ENCODE peak calls at places on chromosomes 6 and 20, in six cellular contexts. One of them, this sample, is unnamed.

GRCh38 chr6:135667694-135668455 is 170.3 kb upstream of the AHI1 start:
- DNase-seq in lower lobe of right lung: no peak
- DNase-seq in adrenal gland: no peak
- DNase-seq in SK-N-DZ: no peak
- DNase-seq in fibroblast of mammary gland: peak
- DNase-seq in T-helper 1 cell: no peak
- DNase-seq in this sample: peak

GRCh38 chr6:13760948-13761347 is 49.3 kb upstream of the RANBP9 start:
- DNase-seq in T-helper 1 cell: no peak
- DNase-seq in fibroblast of mammary gland: peak
- DNase-seq in SK-N-DZ: no peak
- DNase-seq in adrenal gland: no peak
- DNase-seq in lower lobe of right lung: no peak
- DNase-seq in this sample: peak

GRCh38 chr20:50378170-50379000 is 131.8 kb upstream of the PTPN1 start:
- DNase-seq in SK-N-DZ: no peak
- DNase-seq in adrenal gland: no peak
- DNase-seq in fibroblast of mammary gland: peak
- DNase-seq in lower lobe of right lung: no peak
- DNase-seq in T-helper 1 cell: no peak
- DNase-seq in this sample: peak

GRCh38 chr20:21808863-21809664 is 103.6 kb downstream of the PAX1 start:
- DNase-seq in lower lobe of right lung: peak
- DNase-seq in T-helper 1 cell: no peak
- DNase-seq in fibroblast of mammary gland: peak
- DNase-seq in adrenal gland: peak
- DNase-seq in SK-N-DZ: peak
- DNase-seq in this sample: no peak

GRCh38 chr6:112906737-112907136 is 559.6 kb downstream of the RFPL4B start:
- DNase-seq in SK-N-DZ: no peak
- DNase-seq in lower lobe of right lung: no peak
- DNase-seq in T-helper 1 cell: no peak
- DNase-seq in adrenal gland: no peak
- DNase-seq in fibroblast of mammary gland: peak
- DNase-seq in this sample: peak

GRCh38 chr6:142702501-142703460 is 242.2 kb downstream of the HIVEP2 start:
- DNase-seq in T-helper 1 cell: no peak
- DNase-seq in fibroblast of mammary gland: no peak
- DNase-seq in adrenal gland: peak
- DNase-seq in lower lobe of right lung: peak
- DNase-seq in SK-N-DZ: peak
- DNase-seq in this sample: no peak

GRCh38 chr6:72741083-72741482 is 119.2 kb downstream of the KCNQ5 start:
- DNase-seq in T-helper 1 cell: no peak
- DNase-seq in adrenal gland: no peak
- DNase-seq in lower lobe of right lung: no peak
- DNase-seq in fibroblast of mammary gland: no peak
- DNase-seq in SK-N-DZ: no peak
- DNase-seq in this sample: no peak

GRCh38 chr20:45951474-45951873 is 17.0 kb downstream of the PCIF1 start:
- DNase-seq in fibroblast of mammary gland: no peak
- DNase-seq in lower lobe of right lung: no peak
- DNase-seq in T-helper 1 cell: no peak
- DNase-seq in SK-N-DZ: no peak
- DNase-seq in adrenal gland: no peak
- DNase-seq in this sample: peak

GRCh38 chr6:36977470-36977941 is 8.5 kb downstream of the MTCH1 start:
- DNase-seq in lower lobe of right lung: no peak
- DNase-seq in SK-N-DZ: no peak
- DNase-seq in fibroblast of mammary gland: peak
- DNase-seq in adrenal gland: no peak
- DNase-seq in T-helper 1 cell: no peak
- DNase-seq in this sample: no peak

GRCh38 chr6:31903957-31904356 is 2.1 kb upstream of the ZBTB12 start:
- DNase-seq in adrenal gland: no peak
- DNase-seq in SK-N-DZ: no peak
- DNase-seq in lower lobe of right lung: no peak
- DNase-seq in fibroblast of mammary gland: no peak
- DNase-seq in T-helper 1 cell: no peak
- DNase-seq in this sample: no peak

GRCh38 chr6:100446922-100447899 is 17.5 kb downstream of the SIM1 start:
- DNase-seq in lower lobe of right lung: no peak
- DNase-seq in fibroblast of mammary gland: no peak
- DNase-seq in adrenal gland: no peak
- DNase-seq in T-helper 1 cell: no peak
- DNase-seq in SK-N-DZ: no peak
- DNase-seq in this sample: no peak

GRCh38 chr6:116200619-116201249 is 53.1 kb downstream of the TSPYL4 start:
- DNase-seq in T-helper 1 cell: no peak
- DNase-seq in SK-N-DZ: no peak
- DNase-seq in lower lobe of right lung: no peak
- DNase-seq in fibroblast of mammary gland: peak
- DNase-seq in adrenal gland: no peak
- DNase-seq in this sample: no peak

GRCh38 chr6:36110053-36110452 is 20.3 kb upstream of the MAPK13 start:
- DNase-seq in lower lobe of right lung: no peak
- DNase-seq in SK-N-DZ: no peak
- DNase-seq in fibroblast of mammary gland: peak
- DNase-seq in T-helper 1 cell: no peak
- DNase-seq in adrenal gland: no peak
- DNase-seq in this sample: no peak

GRCh38 chr6:140193269-140193668 is 818.8 kb upstream of the CITED2 start:
- DNase-seq in SK-N-DZ: peak
- DNase-seq in adrenal gland: no peak
- DNase-seq in lower lobe of right lung: no peak
- DNase-seq in T-helper 1 cell: no peak
- DNase-seq in fibroblast of mammary gland: no peak
- DNase-seq in this sample: no peak

GRCh38 chr6:139325686-139326085 is 33.9 kb upstream of the TXLNB start:
- DNase-seq in fibroblast of mammary gland: no peak
- DNase-seq in T-helper 1 cell: no peak
- DNase-seq in SK-N-DZ: no peak
- DNase-seq in adrenal gland: no peak
- DNase-seq in lower lobe of right lung: no peak
- DNase-seq in this sample: no peak

GRCh38 chr6:155270566-155271091 is 6.8 kb downstream of the CLDN20 start:
- DNase-seq in adrenal gland: no peak
- DNase-seq in fibroblast of mammary gland: no peak
- DNase-seq in lower lobe of right lung: no peak
- DNase-seq in SK-N-DZ: no peak
- DNase-seq in T-helper 1 cell: no peak
- DNase-seq in this sample: no peak

GRCh38 chr6:37289931-37290330 is 32.0 kb upstream of the TMEM217 start:
- DNase-seq in adrenal gland: no peak
- DNase-seq in SK-N-DZ: no peak
- DNase-seq in T-helper 1 cell: peak
- DNase-seq in fibroblast of mammary gland: no peak
- DNase-seq in lower lobe of right lung: no peak
- DNase-seq in this sample: no peak

GRCh38 chr6:157855325-157855724 is 32.3 kb downstream of the SNX9 start:
- DNase-seq in SK-N-DZ: no peak
- DNase-seq in fibroblast of mammary gland: no peak
- DNase-seq in adrenal gland: no peak
- DNase-seq in lower lobe of right lung: no peak
- DNase-seq in T-helper 1 cell: no peak
- DNase-seq in this sample: no peak

GRCh38 chr6:7156666-7157278 is 49.0 kb downstream of the RREB1 start:
- DNase-seq in T-helper 1 cell: no peak
- DNase-seq in SK-N-DZ: no peak
- DNase-seq in fibroblast of mammary gland: peak
- DNase-seq in lower lobe of right lung: peak
- DNase-seq in adrenal gland: no peak
- DNase-seq in this sample: peak

GRCh38 chr6:84065718-84066290 is 32.2 kb downstream of the MRAP2 start:
- DNase-seq in T-helper 1 cell: no peak
- DNase-seq in SK-N-DZ: no peak
- DNase-seq in lower lobe of right lung: no peak
- DNase-seq in fibroblast of mammary gland: peak
- DNase-seq in adrenal gland: no peak
- DNase-seq in this sample: peak

GRCh38 chr20:37535443-37536132 is 7.9 kb upstream of the BLCAP start:
- DNase-seq in fibroblast of mammary gland: no peak
- DNase-seq in T-helper 1 cell: no peak
- DNase-seq in adrenal gland: peak
- DNase-seq in SK-N-DZ: peak
- DNase-seq in lower lobe of right lung: no peak
- DNase-seq in this sample: no peak

GRCh38 chr20:34292496-34292895 is 10.7 kb downstream of the AHCY start:
- DNase-seq in T-helper 1 cell: no peak
- DNase-seq in lower lobe of right lung: no peak
- DNase-seq in adrenal gland: no peak
- DNase-seq in fibroblast of mammary gland: no peak
- DNase-seq in SK-N-DZ: no peak
- DNase-seq in this sample: no peak

GRCh38 chr20:43040427-43040826 is 149.3 kb downstream of the PTPRT start:
- DNase-seq in lower lobe of right lung: no peak
- DNase-seq in SK-N-DZ: no peak
- DNase-seq in adrenal gland: peak
- DNase-seq in T-helper 1 cell: no peak
- DNase-seq in fibroblast of mammary gland: no peak
- DNase-seq in this sample: no peak

GRCh38 chr6:1749041-1749440 is 139.3 kb downstream of the FOXC1 start:
- DNase-seq in lower lobe of right lung: no peak
- DNase-seq in T-helper 1 cell: no peak
- DNase-seq in adrenal gland: no peak
- DNase-seq in SK-N-DZ: no peak
- DNase-seq in fibroblast of mammary gland: no peak
- DNase-seq in this sample: no peak

GRCh38 chr20:45029884-45030283 is 63.6 kb downstream of the STK4 start:
- DNase-seq in SK-N-DZ: no peak
- DNase-seq in T-helper 1 cell: no peak
- DNase-seq in fibroblast of mammary gland: no peak
- DNase-seq in adrenal gland: no peak
- DNase-seq in lower lobe of right lung: no peak
- DNase-seq in this sample: no peak

GRCh38 chr6:43869792-43870659 is 100.0 kb downstream of the VEGFA start:
- DNase-seq in lower lobe of right lung: peak
- DNase-seq in SK-N-DZ: no peak
- DNase-seq in T-helper 1 cell: no peak
- DNase-seq in adrenal gland: no peak
- DNase-seq in fibroblast of mammary gland: no peak
- DNase-seq in this sample: no peak

GRCh38 chr6:163825033-163825432 is 410.5 kb downstream of the QKI start:
- DNase-seq in fibroblast of mammary gland: peak
- DNase-seq in lower lobe of right lung: no peak
- DNase-seq in adrenal gland: no peak
- DNase-seq in SK-N-DZ: no peak
- DNase-seq in T-helper 1 cell: no peak
- DNase-seq in this sample: peak

GRCh38 chr6:122476131-122476530 is 4.5 kb upstream of the SERINC1 start:
- DNase-seq in fibroblast of mammary gland: peak
- DNase-seq in SK-N-DZ: peak
- DNase-seq in T-helper 1 cell: no peak
- DNase-seq in adrenal gland: no peak
- DNase-seq in lower lobe of right lung: no peak
- DNase-seq in this sample: peak

GRCh38 chr6:144265390-144265789 is 19.7 kb upstream of the UTRN start:
- DNase-seq in T-helper 1 cell: no peak
- DNase-seq in adrenal gland: no peak
- DNase-seq in lower lobe of right lung: no peak
- DNase-seq in fibroblast of mammary gland: peak
- DNase-seq in SK-N-DZ: no peak
- DNase-seq in this sample: peak

GRCh38 chr20:34316191-34316814 is 13.1 kb upstream of the AHCY start:
- DNase-seq in adrenal gland: no peak
- DNase-seq in SK-N-DZ: no peak
- DNase-seq in lower lobe of right lung: peak
- DNase-seq in T-helper 1 cell: no peak
- DNase-seq in fibroblast of mammary gland: peak
- DNase-seq in this sample: peak

GRCh38 chr6:89386917-89387491 is 25.1 kb downstream of the RRAGD start:
- DNase-seq in SK-N-DZ: no peak
- DNase-seq in T-helper 1 cell: no peak
- DNase-seq in fibroblast of mammary gland: no peak
- DNase-seq in adrenal gland: no peak
- DNase-seq in lower lobe of right lung: no peak
- DNase-seq in this sample: no peak

GRCh38 chr6:26205161-26205624 is 118.0 kb downstream of the HFE start:
- DNase-seq in lower lobe of right lung: peak
- DNase-seq in adrenal gland: peak
- DNase-seq in SK-N-DZ: peak
- DNase-seq in T-helper 1 cell: peak
- DNase-seq in fibroblast of mammary gland: peak
- DNase-seq in this sample: peak

GRCh38 chr20:25018841-25019240 is 26.3 kb upstream of the APMAP start:
- DNase-seq in T-helper 1 cell: no peak
- DNase-seq in fibroblast of mammary gland: no peak
- DNase-seq in adrenal gland: no peak
- DNase-seq in lower lobe of right lung: no peak
- DNase-seq in SK-N-DZ: no peak
- DNase-seq in this sample: no peak

GRCh38 chr6:168711049-168711640 is 270.2 kb downstream of the SMOC2 start:
- DNase-seq in SK-N-DZ: no peak
- DNase-seq in T-helper 1 cell: no peak
- DNase-seq in lower lobe of right lung: no peak
- DNase-seq in fibroblast of mammary gland: peak
- DNase-seq in adrenal gland: no peak
- DNase-seq in this sample: no peak

GRCh38 chr20:61556116-61556515 is 304.1 kb downstream of the CDH4 start:
- DNase-seq in T-helper 1 cell: no peak
- DNase-seq in fibroblast of mammary gland: peak
- DNase-seq in lower lobe of right lung: no peak
- DNase-seq in adrenal gland: no peak
- DNase-seq in SK-N-DZ: no peak
- DNase-seq in this sample: peak

GRCh38 chr6:71072508-71072907 is 115.6 kb upstream of the B3GAT2 start:
- DNase-seq in lower lobe of right lung: no peak
- DNase-seq in SK-N-DZ: no peak
- DNase-seq in adrenal gland: no peak
- DNase-seq in T-helper 1 cell: no peak
- DNase-seq in fibroblast of mammary gland: peak
- DNase-seq in this sample: peak

GRCh38 chr6:154878866-154879491 is 116.1 kb upstream of the TIAM2 start:
- DNase-seq in SK-N-DZ: no peak
- DNase-seq in adrenal gland: no peak
- DNase-seq in fibroblast of mammary gland: peak
- DNase-seq in T-helper 1 cell: no peak
- DNase-seq in lower lobe of right lung: no peak
- DNase-seq in this sample: no peak

GRCh38 chr20:11995750-11996567 is 78.3 kb downstream of the BTBD3 start:
- DNase-seq in SK-N-DZ: no peak
- DNase-seq in lower lobe of right lung: no peak
- DNase-seq in adrenal gland: no peak
- DNase-seq in T-helper 1 cell: no peak
- DNase-seq in fibroblast of mammary gland: no peak
- DNase-seq in this sample: no peak

GRCh38 chr6:125597411-125598253 is 151.8 kb upstream of the HEY2 start:
- DNase-seq in fibroblast of mammary gland: no peak
- DNase-seq in adrenal gland: no peak
- DNase-seq in lower lobe of right lung: peak
- DNase-seq in SK-N-DZ: no peak
- DNase-seq in T-helper 1 cell: no peak
- DNase-seq in this sample: no peak

GRCh38 chr6:41443616-41444525 is 102.3 kb upstream of the FOXP4 start:
- DNase-seq in adrenal gland: no peak
- DNase-seq in fibroblast of mammary gland: peak
- DNase-seq in T-helper 1 cell: no peak
- DNase-seq in lower lobe of right lung: no peak
- DNase-seq in SK-N-DZ: no peak
- DNase-seq in this sample: no peak